ENCODE peak calls at places on chromosomes 11 and 22, in four cellular contexts. Z is GM12878, I is SK-N-SH, J is H1. P is an unnamed sample.

GRCh38 chr11:14422052-14422813 is 63.2 kb upstream of the RRAS2 start:
- DNase-seq in Z (no peak), I (peak), J (peak), P (peak)

GRCh38 chr11:981764-982163 is 54.8 kb downstream of the MUC6 start:
- DNase-seq in Z (no peak), I (no peak), J (no peak), P (no peak)

GRCh38 chr11:64694821-64695365 is 28.1 kb downstream of the NRXN2 start:
- DNase-seq in Z (no peak), I (peak), J (no peak), P (no peak)

GRCh38 chr11:1943977-1944376 is 3.2 kb upstream of the MRPL23 start:
- DNase-seq in Z (no peak), I (no peak), J (no peak), P (no peak)

GRCh38 chr11:31641477-31642062 is 132.0 kb downstream of the ELP4 start:
- DNase-seq in Z (no peak), I (peak), J (peak), P (peak)

GRCh38 chr11:104968365-104968855 is at the start of gene CASP4:
- DNase-seq in Z (peak), I (peak), J (no peak), P (no peak)

GRCh38 chr22:22219140-22219996 is 25.2 kb upstream of the VPREB1 start:
- DNase-seq in Z (no peak), I (no peak), J (no peak), P (peak)

GRCh38 chr11:85530596-85530995 is 96.5 kb downstream of the DLG2 start:
- DNase-seq in Z (no peak), I (no peak), J (no peak), P (no peak)

GRCh38 chr11:106031210-106031845 is 9.3 kb upstream of the MSANTD4 start:
- DNase-seq in Z (no peak), I (no peak), J (no peak), P (no peak)

GRCh38 chr22:38032681-38033521 is 24.3 kb upstream of the PICK1 start:
- DNase-seq in Z (no peak), I (no peak), J (no peak), P (peak)

GRCh38 chr22:28006271-28006670 is 87.2 kb upstream of the PITPNB start:
- DNase-seq in Z (no peak), I (no peak), J (no peak), P (no peak)

GRCh38 chr11:130165601-130166456 is 6.2 kb downstream of the ST14 start:
- DNase-seq in Z (no peak), I (no peak), J (no peak), P (no peak)

GRCh38 chr11:130837194-130837593 is 79.1 kb downstream of the SNX19 start:
- DNase-seq in Z (no peak), I (no peak), J (no peak), P (no peak)

GRCh38 chr11:117670924-117671323 is 126.1 kb downstream of the DSCAML1 start:
- DNase-seq in Z (no peak), I (no peak), J (peak), P (no peak)

GRCh38 chr11:46307369-46307768 is 29.9 kb downstream of the CREB3L1 start:
- DNase-seq in Z (no peak), I (no peak), J (no peak), P (no peak)

GRCh38 chr11:1877211-1878133 is 14.2 kb downstream of the PRR33 start:
- DNase-seq in Z (no peak), I (peak), J (no peak), P (no peak)

GRCh38 chr11:102120006-102120405 is 9.8 kb downstream of the YAP1 start:
- DNase-seq in Z (no peak), I (no peak), J (no peak), P (no peak)

GRCh38 chr11:82864268-82864667 is 36.0 kb downstream of the PRCP start:
- DNase-seq in Z (no peak), I (peak), J (peak), P (no peak)

GRCh38 chr11:14018441-14018840 is 55.9 kb downstream of the SPON1 start:
- DNase-seq in Z (no peak), I (no peak), J (no peak), P (no peak)

GRCh38 chr11:114197799-114198500 is 98.2 kb upstream of the NNMT start:
- DNase-seq in Z (no peak), I (no peak), J (no peak), P (no peak)

GRCh38 chr11:110093407-110094297 is 460 bp downstream of the ZC3H12C start:
- DNase-seq in Z (no peak), I (peak), J (no peak), P (peak)

GRCh38 chr11:9660886-9661285 is 3.0 kb upstream of the SWAP70 start:
- DNase-seq in Z (no peak), I (no peak), J (no peak), P (no peak)

GRCh38 chr11:117195208-117195607 is 4.0 kb upstream of the TAGLN start:
- DNase-seq in Z (no peak), I (no peak), J (no peak), P (no peak)

GRCh38 chr11:72625746-72626636 is 48.2 kb downstream of the PDE2A start:
- DNase-seq in Z (no peak), I (peak), J (no peak), P (peak)

GRCh38 chr11:100730266-100730665 is 43.2 kb downstream of the ARHGAP42 start:
- DNase-seq in Z (no peak), I (no peak), J (no peak), P (no peak)

GRCh38 chr11:44788536-44789227 is 61.9 kb downstream of the TSPAN18 start:
- DNase-seq in Z (no peak), I (no peak), J (no peak), P (no peak)

GRCh38 chr11:2789791-2790580 is 90.2 kb upstream of the KCNQ1OT1 start:
- DNase-seq in Z (no peak), I (no peak), J (no peak), P (no peak)

DNA sequence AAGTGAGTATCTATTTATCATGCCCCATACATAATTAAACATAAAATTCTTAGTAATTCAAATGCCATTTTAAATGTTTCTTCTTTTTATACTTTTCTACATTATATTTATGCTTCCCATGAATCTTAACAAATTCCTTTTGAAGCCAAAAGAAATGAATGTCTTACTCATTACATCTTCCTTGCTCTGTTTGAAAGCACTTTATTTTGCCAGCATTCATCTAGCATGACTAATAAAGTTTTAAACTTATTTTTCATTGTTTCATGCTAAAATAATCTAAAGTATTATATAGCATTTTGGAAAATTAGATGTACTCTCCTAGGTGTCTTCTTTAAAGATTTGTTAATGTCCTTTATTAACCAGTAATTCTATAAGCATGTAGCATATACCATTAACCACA is 9.8 kb upstream of the PIWIL4 start:
- DNase-seq in Z (no peak), I (no peak), J (no peak), P (no peak)
- TF ChIP-seq NRF1 in Z (no peak), I (no peak), J (no peak), P (no peak)

DNA sequence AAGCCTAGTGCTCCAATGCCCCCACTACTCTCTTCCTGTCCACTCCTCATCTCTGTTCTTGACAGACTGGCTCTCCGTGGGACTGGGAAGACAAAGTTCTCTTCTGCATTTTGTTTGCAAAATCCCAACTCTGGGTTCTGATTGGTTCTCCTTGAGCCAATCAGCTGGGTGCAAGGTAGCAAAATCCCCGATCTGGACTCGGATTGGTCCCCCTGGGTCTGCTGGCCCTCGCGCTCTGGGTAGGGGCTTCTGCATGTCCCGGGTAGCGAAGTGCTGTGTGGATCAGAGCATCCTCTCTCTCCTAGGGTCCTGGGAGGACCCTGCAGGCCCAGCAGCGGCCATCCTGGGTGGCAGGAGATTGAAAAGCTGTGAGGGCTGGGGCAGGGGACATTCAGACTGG is 22.3 kb upstream of the A4GALT start:
- DNase-seq in Z (no peak), I (no peak), J (no peak), P (peak)
- TF ChIP-seq NRF1 in Z (no peak), I (no peak), J (no peak), P (no peak)

GRCh38 chr11:66315921-66316811 is 678 bp downstream of the CD248 start:
- DNase-seq in Z (no peak), I (no peak), J (no peak), P (no peak)

GRCh38 chr11:66317322-66317765 is 500 bp upstream of the CD248 start:
- DNase-seq in Z (no peak), I (peak), J (no peak), P (no peak)

GRCh38 chr11:66318576-66318970 is 1.7 kb upstream of the CD248 start:
- DNase-seq in Z (no peak), I (no peak), J (no peak), P (no peak)

GRCh38 chr11:66316849-66317251 is at the start of gene CD248:
- DNase-seq in Z (no peak), I (peak), J (no peak), P (no peak)

DNA sequence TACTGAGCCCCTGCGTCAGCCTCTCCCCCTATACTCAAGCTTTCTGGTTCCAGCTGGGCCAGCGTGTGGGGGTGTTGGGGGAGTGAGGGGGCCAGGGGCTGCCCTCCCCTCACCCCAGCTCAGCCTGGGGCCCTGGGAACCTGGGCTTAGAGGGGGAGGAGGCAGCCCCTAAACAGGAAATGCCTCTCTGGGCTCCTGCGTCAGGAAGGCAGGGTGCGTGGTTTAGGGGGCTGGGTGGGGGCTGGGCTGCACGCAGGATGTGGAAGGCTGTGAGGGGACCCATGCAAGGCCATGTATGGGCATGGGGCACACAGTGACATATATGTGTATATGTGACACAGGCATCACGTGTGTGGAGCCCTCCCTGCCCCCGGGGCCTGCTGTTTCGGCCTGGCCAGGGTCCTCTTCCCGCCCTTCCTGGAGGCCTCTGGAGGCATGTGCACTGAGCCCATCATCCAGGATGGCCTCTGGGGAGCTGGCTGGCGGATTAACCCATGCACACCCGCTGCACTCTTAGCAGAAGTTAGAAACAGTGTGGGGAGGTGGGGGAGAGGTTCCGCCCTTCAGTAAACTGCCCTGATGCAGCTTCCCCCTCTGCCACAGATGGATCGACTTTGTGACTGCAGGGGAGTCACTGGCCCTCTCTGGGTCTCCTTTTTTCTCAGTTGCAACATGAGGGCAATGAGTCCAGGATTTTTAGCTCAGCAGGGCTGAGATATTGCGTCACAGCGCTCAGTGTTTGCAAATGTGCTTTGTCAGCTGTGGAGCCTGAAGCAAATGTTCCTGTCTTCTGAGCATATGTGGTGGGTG is 1.1 kb upstream of the CD248 start:
- DNase-seq in Z (no peak), I (peak), J (no peak), P (no peak)
- TF ChIP-seq NRF1 in Z (no peak), I (no peak), J (no peak), P (no peak)

GRCh38 chr11:20715464-20715863 is 46.1 kb downstream of the NELL1 start:
- DNase-seq in Z (no peak), I (no peak), J (no peak), P (no peak)
- TF ChIP-seq NRF1 in Z (no peak), I (no peak), J (no peak), P (no peak)

GRCh38 chr22:32080904-32081303 is 37.8 kb downstream of the SLC5A1 start:
- DNase-seq in Z (peak), I (peak), J (no peak), P (peak)

GRCh38 chr22:32082331-32082730 is 39.3 kb downstream of the SLC5A1 start:
- DNase-seq in Z (no peak), I (no peak), J (no peak), P (no peak)

GRCh38 chr22:32076726-32077550 is 33.9 kb downstream of the SLC5A1 start:
- DNase-seq in Z (no peak), I (no peak), J (no peak), P (no peak)

GRCh38 chr22:32075997-32076725 is 33.1 kb downstream of the SLC5A1 start:
- DNase-seq in Z (no peak), I (no peak), J (no peak), P (no peak)

GRCh38 chr22:32079110-32080089 is 36.3 kb downstream of the SLC5A1 start:
- DNase-seq in Z (no peak), I (no peak), J (peak), P (no peak)
- TF ChIP-seq NRF1 in Z (no peak), I (no peak), J (no peak), P (no peak)

DNA sequence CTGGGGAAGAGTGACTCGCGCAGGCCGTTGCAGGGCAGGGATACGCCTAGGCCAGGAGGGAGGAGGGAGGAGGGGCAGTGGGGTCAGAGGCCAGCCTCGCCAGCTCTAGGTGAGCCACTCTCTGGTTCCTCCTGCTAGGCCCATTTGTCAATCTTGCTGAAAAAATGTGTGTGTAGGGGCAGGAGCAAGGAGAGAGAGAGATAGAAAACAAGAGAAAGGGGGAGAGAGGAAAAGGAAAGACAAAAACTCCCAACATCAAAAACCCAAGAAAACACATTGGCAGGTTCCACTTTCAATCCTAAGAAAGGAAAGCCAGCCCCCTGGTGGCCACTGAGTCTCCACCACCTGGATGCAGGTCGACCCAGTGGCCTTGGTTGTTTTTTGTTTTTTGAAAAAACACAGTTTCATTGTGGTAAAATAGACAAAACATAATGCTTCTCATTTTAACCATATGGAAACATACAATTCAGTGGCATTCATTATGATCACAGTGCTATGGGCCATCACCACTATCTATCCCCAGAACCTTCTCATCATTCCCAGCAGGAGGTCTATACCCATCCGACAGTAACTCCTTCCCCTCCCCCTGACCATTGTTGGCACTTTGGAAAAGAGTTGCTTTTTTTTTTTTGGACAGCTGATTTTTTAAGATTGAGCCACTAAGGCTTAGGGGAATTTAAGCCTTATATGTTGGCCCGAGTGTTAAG is 10.9 kb downstream of the OMP start:
- DNase-seq in Z (no peak), I (peak), J (no peak), P (peak)
- TF ChIP-seq NRF1 in Z (no peak), I (no peak), J (no peak), P (no peak)

GRCh38 chr11:103552086-103552485 is 442.9 kb downstream of the DYNC2H1 start:
- DNase-seq in Z (no peak), I (no peak), J (no peak), P (no peak)
- TF ChIP-seq NRF1 in Z (no peak), I (no peak), J (no peak), P (no peak)

P was measured in K562.